ENCODE peak calls at places on chromosomes 4 and X, in six cellular contexts. One of them, this sample, is unnamed.

GRCh38 chr4:14149469-14150030 is 522.0 kb upstream of the BOD1L1 start:
- DNase-seq in IMR-90: peak
- DNase-seq in A549: no peak
- DNase-seq in SK-N-SH: no peak
- DNase-seq in K562: no peak
- DNase-seq in GM12878: no peak
- DNase-seq in this sample: no peak

GRCh38 chr4:39719804-39720580 is 22.1 kb downstream of the UBE2K start:
- DNase-seq in IMR-90: peak
- DNase-seq in A549: no peak
- DNase-seq in SK-N-SH: no peak
- DNase-seq in K562: no peak
- DNase-seq in GM12878: no peak
- DNase-seq in this sample: no peak

GRCh38 chr4:98746936-98747658 is 88.7 kb upstream of the TSPAN5 start:
- DNase-seq in IMR-90: peak
- DNase-seq in A549: no peak
- DNase-seq in SK-N-SH: no peak
- DNase-seq in K562: no peak
- DNase-seq in GM12878: no peak
- DNase-seq in this sample: no peak

GRCh38 chr4:3822230-3822947 is 56.2 kb downstream of the ADRA2C start:
- DNase-seq in IMR-90: no peak
- DNase-seq in A549: peak
- DNase-seq in SK-N-SH: no peak
- DNase-seq in K562: no peak
- DNase-seq in GM12878: no peak
- DNase-seq in this sample: peak

GRCh38 chr4:1086011-1086410 is 27.4 kb downstream of the RNF212 start:
- DNase-seq in IMR-90: no peak
- DNase-seq in A549: no peak
- DNase-seq in SK-N-SH: no peak
- DNase-seq in K562: no peak
- DNase-seq in GM12878: no peak
- DNase-seq in this sample: no peak

GRCh38 chrX:128800138-128800537 is 723.2 kb downstream of the SMARCA1 start:
- DNase-seq in IMR-90: no peak
- DNase-seq in A549: no peak
- DNase-seq in SK-N-SH: peak
- DNase-seq in K562: no peak
- DNase-seq in GM12878: no peak
- DNase-seq in this sample: no peak

GRCh38 chrX:6558979-6559378 is 24.1 kb upstream of the VCX3A start:
- DNase-seq in IMR-90: no peak
- DNase-seq in A549: no peak
- DNase-seq in SK-N-SH: no peak
- DNase-seq in K562: no peak
- DNase-seq in GM12878: no peak
- DNase-seq in this sample: no peak

GRCh38 chr4:37157403-37158167 is 87.0 kb upstream of the NWD2 start:
- DNase-seq in IMR-90: no peak
- DNase-seq in A549: no peak
- DNase-seq in SK-N-SH: no peak
- DNase-seq in K562: no peak
- DNase-seq in GM12878: no peak
- DNase-seq in this sample: no peak

GRCh38 chr4:138112389-138112788 is 129.8 kb downstream of the SLC7A11 start:
- DNase-seq in IMR-90: no peak
- DNase-seq in A549: no peak
- DNase-seq in SK-N-SH: no peak
- DNase-seq in K562: no peak
- DNase-seq in GM12878: no peak
- DNase-seq in this sample: no peak

GRCh38 chr4:15232725-15233597 is 194.9 kb upstream of the C1QTNF7 start:
- DNase-seq in IMR-90: peak
- DNase-seq in A549: no peak
- DNase-seq in SK-N-SH: no peak
- DNase-seq in K562: no peak
- DNase-seq in GM12878: no peak
- DNase-seq in this sample: peak

GRCh38 chr4:78748361-78748760 is 27.8 kb upstream of the BMP2K start:
- DNase-seq in IMR-90: peak
- DNase-seq in A549: no peak
- DNase-seq in SK-N-SH: no peak
- DNase-seq in K562: no peak
- DNase-seq in GM12878: no peak
- DNase-seq in this sample: no peak

GRCh38 chr4:41975341-41975740 is 6.2 kb upstream of the DCAF4L1 start:
- DNase-seq in IMR-90: no peak
- DNase-seq in A549: no peak
- DNase-seq in SK-N-SH: no peak
- DNase-seq in K562: no peak
- DNase-seq in GM12878: no peak
- DNase-seq in this sample: no peak

GRCh38 chr4:174553828-174554227 is 31.5 kb upstream of the HPGD start:
- DNase-seq in IMR-90: no peak
- DNase-seq in A549: no peak
- DNase-seq in SK-N-SH: no peak
- DNase-seq in K562: no peak
- DNase-seq in GM12878: no peak
- DNase-seq in this sample: no peak

GRCh38 chrX:119685225-119686066 is 7.5 kb downstream of the SEPTIN6 start:
- DNase-seq in IMR-90: no peak
- DNase-seq in A549: no peak
- DNase-seq in SK-N-SH: no peak
- DNase-seq in K562: no peak
- DNase-seq in GM12878: no peak
- DNase-seq in this sample: no peak

GRCh38 chr4:88063634-88064296 is 56.3 kb downstream of the PKD2 start:
- DNase-seq in IMR-90: no peak
- DNase-seq in A549: no peak
- DNase-seq in SK-N-SH: no peak
- DNase-seq in K562: no peak
- DNase-seq in GM12878: no peak
- DNase-seq in this sample: no peak

GRCh38 chr4:30269850-30270249 is 450.3 kb upstream of the PCDH7 start:
- DNase-seq in IMR-90: no peak
- DNase-seq in A549: peak
- DNase-seq in SK-N-SH: no peak
- DNase-seq in K562: no peak
- DNase-seq in GM12878: no peak
- DNase-seq in this sample: no peak

GRCh38 chr4:113783289-113783688 is 21.8 kb upstream of the CAMK2D start:
- DNase-seq in IMR-90: no peak
- DNase-seq in A549: no peak
- DNase-seq in SK-N-SH: no peak
- DNase-seq in K562: no peak
- DNase-seq in GM12878: no peak
- DNase-seq in this sample: no peak

DNA sequence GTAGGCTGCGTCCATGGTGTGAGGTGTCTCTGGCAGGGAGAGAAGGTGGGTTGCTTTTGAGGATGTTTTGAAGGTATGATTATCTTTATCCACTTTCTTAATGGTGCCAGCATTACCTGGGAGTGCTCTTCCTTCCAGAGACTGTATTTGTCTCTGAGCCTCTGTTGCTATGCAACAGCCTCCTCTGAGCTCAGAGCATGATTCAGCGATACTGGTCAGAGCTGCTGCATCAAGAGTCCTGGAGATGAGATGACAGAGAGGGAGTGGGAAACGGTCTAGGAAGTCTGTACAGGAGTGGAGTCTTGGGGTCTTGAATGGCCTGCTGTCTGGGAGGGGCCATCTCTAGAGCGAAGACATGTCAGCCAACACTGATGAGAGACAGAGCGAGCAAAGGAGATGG is 104.4 kb upstream of the RAB40AL start:
- DNase-seq in IMR-90: peak
- DNase-seq in A549: peak
- DNase-seq in SK-N-SH: peak
- DNase-seq in K562: peak
- DNase-seq in GM12878: no peak
- DNase-seq in this sample: no peak
- TF ChIP-seq SMC3 in IMR-90: no peak
- TF ChIP-seq SMC3 in A549: no peak
- TF ChIP-seq SMC3 in SK-N-SH: no peak
- TF ChIP-seq SMC3 in K562: no peak
- TF ChIP-seq SMC3 in GM12878: no peak
- TF ChIP-seq SMC3 in this sample: no peak

GRCh38 chrX:40018021-40018420 is 79.7 kb downstream of the BCOR start:
- DNase-seq in IMR-90: no peak
- DNase-seq in A549: no peak
- DNase-seq in SK-N-SH: no peak
- DNase-seq in K562: no peak
- DNase-seq in GM12878: no peak
- DNase-seq in this sample: no peak
- TF ChIP-seq SMC3 in IMR-90: no peak
- TF ChIP-seq SMC3 in A549: no peak
- TF ChIP-seq SMC3 in SK-N-SH: no peak
- TF ChIP-seq SMC3 in K562: no peak
- TF ChIP-seq SMC3 in GM12878: no peak
- TF ChIP-seq SMC3 in this sample: no peak

DNA sequence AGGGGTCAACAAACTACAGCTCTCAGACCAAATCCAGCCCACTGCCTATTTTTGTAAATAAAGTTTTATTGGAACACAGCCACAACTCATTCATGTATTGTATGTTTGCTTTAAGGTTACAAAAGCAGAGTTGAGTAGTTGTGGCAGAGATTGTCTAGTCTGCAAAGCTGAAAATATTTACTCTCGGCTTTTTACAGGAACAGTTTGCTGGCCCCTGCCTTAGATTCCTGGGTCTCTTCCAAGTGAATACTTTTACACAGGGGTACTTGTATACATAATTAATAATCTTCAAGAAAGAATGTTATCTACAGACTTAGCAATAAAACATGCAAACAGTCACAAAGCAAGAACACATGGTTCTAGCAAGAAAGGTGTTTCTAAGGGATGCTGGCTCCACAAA is 154.2 kb downstream of the AMELX start:
- DNase-seq in IMR-90: peak
- DNase-seq in A549: no peak
- DNase-seq in SK-N-SH: no peak
- DNase-seq in K562: no peak
- DNase-seq in GM12878: no peak
- DNase-seq in this sample: no peak
- TF ChIP-seq SMC3 in IMR-90: no peak
- TF ChIP-seq SMC3 in A549: no peak
- TF ChIP-seq SMC3 in SK-N-SH: no peak
- TF ChIP-seq SMC3 in K562: no peak
- TF ChIP-seq SMC3 in GM12878: no peak
- TF ChIP-seq SMC3 in this sample: no peak

GRCh38 chrX:123859409-123859827 is 435 bp upstream of the XIAP start:
- DNase-seq in IMR-90: no peak
- DNase-seq in A549: no peak
- DNase-seq in SK-N-SH: peak
- DNase-seq in K562: no peak
- DNase-seq in GM12878: peak
- DNase-seq in this sample: no peak
- TF ChIP-seq SMC3 in IMR-90: no peak
- TF ChIP-seq SMC3 in A549: no peak
- TF ChIP-seq SMC3 in SK-N-SH: no peak
- TF ChIP-seq SMC3 in K562: no peak
- TF ChIP-seq SMC3 in GM12878: no peak
- TF ChIP-seq SMC3 in this sample: no peak

GRCh38 chr4:48489683-48490011 is 405 bp upstream of the ZAR1 start:
- DNase-seq in IMR-90: no peak
- DNase-seq in A549: no peak
- DNase-seq in SK-N-SH: no peak
- DNase-seq in K562: no peak
- DNase-seq in GM12878: no peak
- DNase-seq in this sample: no peak
- TF ChIP-seq SMC3 in IMR-90: no peak
- TF ChIP-seq SMC3 in A549: no peak
- TF ChIP-seq SMC3 in SK-N-SH: no peak
- TF ChIP-seq SMC3 in K562: no peak
- TF ChIP-seq SMC3 in GM12878: no peak
- TF ChIP-seq SMC3 in this sample: no peak

DNA sequence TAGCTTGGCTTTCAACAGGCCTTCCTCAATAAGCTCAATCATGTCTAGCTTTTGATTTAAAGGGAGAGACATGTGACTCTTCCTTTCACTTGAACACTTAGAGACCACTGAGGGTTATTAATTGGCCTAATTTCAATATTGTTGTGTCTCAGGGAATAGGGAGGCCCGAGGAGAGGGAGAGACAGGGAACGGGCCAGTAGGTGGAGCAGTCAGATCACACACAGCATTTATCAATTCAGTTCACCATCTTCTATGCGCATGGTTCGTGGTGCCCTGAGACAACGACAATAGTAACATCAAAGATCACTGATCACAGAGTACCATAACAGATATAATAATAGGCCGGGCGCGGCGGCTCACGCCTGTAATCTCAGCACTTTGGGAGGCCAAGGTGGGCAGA is 17.8 kb downstream of the ZNF81 start:
- DNase-seq in IMR-90: peak
- DNase-seq in A549: no peak
- DNase-seq in SK-N-SH: peak
- DNase-seq in K562: no peak
- DNase-seq in GM12878: no peak
- DNase-seq in this sample: no peak
- TF ChIP-seq SMC3 in IMR-90: peak
- TF ChIP-seq SMC3 in A549: no peak
- TF ChIP-seq SMC3 in SK-N-SH: peak
- TF ChIP-seq SMC3 in K562: peak
- TF ChIP-seq SMC3 in GM12878: peak
- TF ChIP-seq SMC3 in this sample: peak

DNA sequence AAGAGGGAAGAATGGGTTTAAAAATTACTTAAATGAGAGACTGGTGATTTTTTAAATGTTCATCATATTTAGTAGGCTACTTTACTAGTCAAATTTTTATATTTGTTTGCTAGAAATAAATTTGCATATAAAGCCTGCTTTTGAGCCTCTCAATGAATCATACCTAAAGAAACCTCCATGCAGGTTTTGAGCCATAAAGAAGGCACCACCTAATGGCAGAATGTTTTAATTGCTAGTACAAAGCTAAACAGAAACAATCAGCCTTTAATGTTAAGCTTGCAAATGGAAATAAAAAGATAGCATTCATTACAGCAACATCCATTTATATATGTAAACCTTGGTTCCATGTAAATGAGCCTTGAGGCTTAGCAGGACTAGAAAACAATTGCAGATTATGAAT is 989.7 kb downstream of the CCSER1 start:
- DNase-seq in IMR-90: no peak
- DNase-seq in A549: peak
- DNase-seq in SK-N-SH: peak
- DNase-seq in K562: no peak
- DNase-seq in GM12878: no peak
- DNase-seq in this sample: no peak
- TF ChIP-seq SMC3 in IMR-90: no peak
- TF ChIP-seq SMC3 in A549: no peak
- TF ChIP-seq SMC3 in SK-N-SH: peak
- TF ChIP-seq SMC3 in K562: no peak
- TF ChIP-seq SMC3 in GM12878: no peak
- TF ChIP-seq SMC3 in this sample: no peak

GRCh38 chr4:10529891-10530786 is 72.9 kb upstream of the ZNF518B start:
- DNase-seq in IMR-90: no peak
- DNase-seq in A549: no peak
- DNase-seq in SK-N-SH: no peak
- DNase-seq in K562: no peak
- DNase-seq in GM12878: no peak
- DNase-seq in this sample: no peak
- TF ChIP-seq SMC3 in IMR-90: no peak
- TF ChIP-seq SMC3 in A549: no peak
- TF ChIP-seq SMC3 in SK-N-SH: no peak
- TF ChIP-seq SMC3 in K562: no peak
- TF ChIP-seq SMC3 in GM12878: no peak
- TF ChIP-seq SMC3 in this sample: no peak